ENCODE peak calls at places on chromosome 18, in five cellular contexts. W is IMR-90; J is stimulated activated CD4-positive, alpha-beta T cell treated with anti-CD3 and anti-CD28 coated beads, Interleukin-2, amount 100 ng/mL, for 48 hours; M is iPS DF 19.7; G is DMS153. E is an unnamed sample.

GRCh38 chr18:10490401-10491289 is 35.2 kb upstream of the NAPG start:
- DNase-seq in J (peak), M (no peak), G (no peak), W (no peak), E (no peak)

GRCh38 chr18:12640881-12641200 is 17.1 kb downstream of the SPIRE1 start:
- DNase-seq in G (no peak), M (no peak), J (no peak), W (no peak), E (no peak)

GRCh38 chr18:76351961-76352581 is 143.0 kb downstream of the ZNF516 start:
- DNase-seq in J (no peak), W (peak), G (no peak), M (no peak), E (peak)

GRCh38 chr18:3619222-3619621 is 169.2 kb downstream of the TGIF1 start:
- DNase-seq in M (no peak), J (no peak), W (no peak), G (no peak), E (no peak)

GRCh38 chr18:8130089-8130488 is 479.1 kb upstream of the RAB12 start:
- DNase-seq in W (no peak), G (no peak), J (no peak), M (no peak), E (peak)

GRCh38 chr18:32530947-32531651 is 60.4 kb upstream of the GAREM1 start:
- DNase-seq in G (peak), M (no peak), W (peak), J (no peak), E (peak)

GRCh38 chr18:49168281-49168680 is 217.5 kb upstream of the SMAD7 start:
- DNase-seq in M (no peak), J (no peak), G (no peak), W (no peak), E (no peak)

GRCh38 chr18:23673725-23674124 is 11.0 kb upstream of the ANKRD29 start:
- DNase-seq in J (no peak), W (no peak), M (no peak), G (no peak), E (no peak)

GRCh38 chr18:66079401-66079800 is 328.6 kb downstream of the CDH7 start:
- DNase-seq in W (no peak), M (no peak), J (no peak), G (no peak), E (no peak)

GRCh38 chr18:74281639-74282358 is 10.0 kb downstream of the CYB5A start:
- DNase-seq in W (no peak), J (no peak), M (no peak), G (no peak), E (no peak)

GRCh38 chr18:61602836-61603235 is 269.6 kb downstream of the CDH20 start:
- DNase-seq in M (no peak), W (peak), G (no peak), J (no peak), E (no peak)

GRCh38 chr18:2515408-2515807 is 55.9 kb downstream of the METTL4 start:
- DNase-seq in J (no peak), G (no peak), W (peak), M (no peak), E (peak)

GRCh38 chr18:11251891-11252270 is 102.5 kb upstream of the PIEZO2 start:
- DNase-seq in M (no peak), G (no peak), J (no peak), W (peak), E (peak)

GRCh38 chr18:49597152-49597551 is 35.3 kb downstream of the LIPG start:
- DNase-seq in M (no peak), W (no peak), G (peak), J (no peak), E (no peak)

E was measured in LHCN-M2.